ENCODE peak calls at places on chromosomes 4 and X, in five cellular contexts. A is mucosa of descending colon; L is skeletal muscle cell; P is fibroblast of mammary gland; X is CD8-positive, alpha-beta memory T cell. C is an unnamed sample.

GRCh38 chr4:25234390-25235367 is 846 bp downstream of the PI4K2B start:
- DNase-seq in A (peak), L (peak), P (peak), X (peak), C (peak)

GRCh38 chr4:106803107-106803506 is 233.0 kb downstream of the DKK2 start:
- DNase-seq in A (no peak), L (no peak), P (no peak), X (no peak), C (no peak)

GRCh38 chr4:16007471-16008095 is 44.6 kb upstream of the FGFBP2 start:
- DNase-seq in A (no peak), L (no peak), P (no peak), X (no peak), C (no peak)

GRCh38 chr4:128275351-128275750 is 12.3 kb downstream of the PGRMC2 start:
- DNase-seq in A (no peak), L (no peak), P (peak), X (no peak), C (no peak)

GRCh38 chrX:31658360-31658759 is 586.5 kb upstream of the FTHL17 start:
- DNase-seq in A (no peak), L (no peak), P (peak), X (no peak), C (peak)

GRCh38 chr4:53855886-53856260 is 208.5 kb downstream of the CHIC2 start:
- DNase-seq in A (no peak), L (peak), P (peak), X (no peak), C (no peak)

GRCh38 chrX:106451933-106452332 is 159.8 kb upstream of the RADX start:
- DNase-seq in A (no peak), L (no peak), P (no peak), X (no peak), C (no peak)

GRCh38 chr4:37989398-37990260 is 29.4 kb downstream of the PTTG2 start:
- DNase-seq in A (no peak), L (no peak), P (no peak), X (no peak), C (no peak)

GRCh38 chrX:9133426-9133825 is 99.5 kb upstream of the FAM9B start:
- DNase-seq in A (no peak), L (no peak), P (peak), X (no peak), C (no peak)

GRCh38 chr4:75741027-75741426 is 16.6 kb downstream of the USO1 start:
- DNase-seq in A (no peak), L (no peak), P (no peak), X (no peak), C (no peak)

GRCh38 chr4:90842960-90843359 is 715.8 kb downstream of the CCSER1 start:
- DNase-seq in A (no peak), L (no peak), P (no peak), X (no peak), C (no peak)

GRCh38 chr4:27702710-27703431 is 842.2 kb downstream of the STIM2 start:
- DNase-seq in A (peak), L (peak), P (peak), X (no peak), C (no peak)

GRCh38 chr4:8922481-8922880 is 50.8 kb upstream of the HMX1 start:
- DNase-seq in A (no peak), L (no peak), P (no peak), X (no peak), C (no peak)

GRCh38 chrX:22634081-22634480 is 361.4 kb downstream of the CBLL2 start:
- DNase-seq in A (no peak), L (peak), P (peak), X (no peak), C (no peak)

GRCh38 chr4:56799291-56799823 is 22.1 kb downstream of the SPINK2 start:
- DNase-seq in A (no peak), L (no peak), P (peak), X (no peak), C (no peak)

GRCh38 chr4:185210102-185210981 is 944 bp downstream of the SNX25 start:
- DNase-seq in A (peak), L (no peak), P (peak), X (peak), C (peak)

GRCh38 chrX:47145408-47146120 is 543 bp downstream of the RBM10 start:
- DNase-seq in A (peak), L (no peak), P (no peak), X (no peak), C (no peak)

GRCh38 chrX:150482537-150483217 is 85.7 kb upstream of the MTM1 start:
- DNase-seq in A (no peak), L (peak), P (peak), X (no peak), C (no peak)

GRCh38 chr4:53595823-53596222 is 4.5 kb upstream of the LNX1 start:
- DNase-seq in A (no peak), L (no peak), P (no peak), X (no peak), C (no peak)

GRCh38 chr4:2497931-2498330 is 29.0 kb downstream of the RNF4 start:
- DNase-seq in A (peak), L (no peak), P (no peak), X (no peak), C (no peak)

GRCh38 chr4:25174674-25175073 is 14.4 kb upstream of the SEPSECS start:
- DNase-seq in A (no peak), L (no peak), P (peak), X (no peak), C (no peak)

GRCh38 chrX:153708415-153708814 is 15.8 kb downstream of the BCAP31 start:
- DNase-seq in A (peak), L (peak), P (peak), X (peak), C (no peak)

GRCh38 chr4:3639613-3640586 is 107.7 kb upstream of the LRPAP1 start:
- DNase-seq in A (no peak), L (no peak), P (no peak), X (no peak), C (no peak)

GRCh38 chr4:164700471-164700870 is 53.5 kb upstream of the SMIM31 start:
- DNase-seq in A (peak), L (no peak), P (peak), X (no peak), C (no peak)

GRCh38 chrX:40314070-40314469 is 216.3 kb upstream of the BCOR start:
- DNase-seq in A (peak), L (no peak), P (no peak), X (no peak), C (no peak)

GRCh38 chr4:103786014-103786413 is 66.2 kb upstream of the TACR3 start:
- DNase-seq in A (peak), L (no peak), P (peak), X (no peak), C (no peak)

GRCh38 chr4:92455956-92456355 is 152.2 kb downstream of the GRID2 start:
- DNase-seq in A (no peak), L (no peak), P (no peak), X (no peak), C (no peak)

GRCh38 chr4:104616401-104616820 is 121.7 kb upstream of the CXXC4 start:
- DNase-seq in A (peak), L (no peak), P (no peak), X (no peak), C (no peak)

GRCh38 chr4:160318567-160319220 is 1215.8 kb downstream of the RAPGEF2 start:
- DNase-seq in A (no peak), L (no peak), P (no peak), X (no peak), C (no peak)

GRCh38 chrX:32592786-32593185 is 618.6 kb downstream of the DMD start:
- DNase-seq in A (no peak), L (no peak), P (no peak), X (no peak), C (no peak)

GRCh38 chrX:72029473-72030411 is 102.0 kb downstream of the RTL5 start:
- DNase-seq in A (no peak), L (peak), P (peak), X (no peak), C (no peak)

GRCh38 chr4:56426273-56426672 is 9.1 kb downstream of the PPAT start:
- DNase-seq in A (no peak), L (no peak), P (no peak), X (no peak), C (no peak)

DNA sequence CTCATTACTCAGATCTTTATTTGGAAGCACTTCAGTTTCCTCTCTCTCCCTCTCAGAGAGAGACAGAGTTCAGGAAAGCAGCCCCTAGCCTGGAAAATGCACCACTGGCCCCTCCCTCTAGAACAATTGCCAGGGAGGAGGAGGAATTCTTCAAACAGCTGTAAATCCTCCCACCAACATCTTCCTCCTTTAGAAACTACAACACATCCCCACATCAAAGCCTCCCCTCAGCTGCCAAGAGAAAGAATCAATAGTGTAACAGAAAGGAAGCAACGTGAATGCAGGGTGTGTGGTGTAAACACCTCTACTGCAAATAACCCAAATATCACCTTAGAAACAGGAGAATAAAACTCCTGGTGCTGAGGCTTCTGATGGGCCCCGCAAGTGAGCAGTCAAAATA is 249.9 kb upstream of the GATB start:
- DNase-seq in A (no peak), L (no peak), P (no peak), X (no peak), C (peak)
- H3K4me3 ChIP-seq in A (no peak), L (no peak), P (no peak), X (no peak), C (peak)

DNA sequence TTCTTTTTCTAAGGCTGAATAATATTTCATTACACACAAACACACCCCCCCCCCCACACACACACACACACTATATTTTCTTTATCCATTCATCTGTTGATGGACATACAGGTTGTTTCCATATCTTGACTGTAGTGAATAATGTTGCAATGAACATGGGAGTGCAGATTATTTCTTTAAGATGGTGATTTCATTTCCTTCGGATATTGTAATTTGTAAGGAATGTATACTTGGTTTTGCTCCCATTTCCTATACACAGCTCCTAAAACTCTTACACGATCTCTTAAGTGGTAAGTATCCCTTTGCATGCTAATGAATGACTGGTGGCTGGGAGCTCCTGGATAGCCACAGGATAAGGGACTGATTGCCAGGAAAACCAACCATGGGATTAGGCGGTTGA is 14.7 kb upstream of the RBMXL3 start:
- DNase-seq in A (no peak), L (no peak), P (no peak), X (no peak), C (no peak)
- H3K4me3 ChIP-seq in A (no peak), L (no peak), P (no peak), X (no peak), C (no peak)

DNA sequence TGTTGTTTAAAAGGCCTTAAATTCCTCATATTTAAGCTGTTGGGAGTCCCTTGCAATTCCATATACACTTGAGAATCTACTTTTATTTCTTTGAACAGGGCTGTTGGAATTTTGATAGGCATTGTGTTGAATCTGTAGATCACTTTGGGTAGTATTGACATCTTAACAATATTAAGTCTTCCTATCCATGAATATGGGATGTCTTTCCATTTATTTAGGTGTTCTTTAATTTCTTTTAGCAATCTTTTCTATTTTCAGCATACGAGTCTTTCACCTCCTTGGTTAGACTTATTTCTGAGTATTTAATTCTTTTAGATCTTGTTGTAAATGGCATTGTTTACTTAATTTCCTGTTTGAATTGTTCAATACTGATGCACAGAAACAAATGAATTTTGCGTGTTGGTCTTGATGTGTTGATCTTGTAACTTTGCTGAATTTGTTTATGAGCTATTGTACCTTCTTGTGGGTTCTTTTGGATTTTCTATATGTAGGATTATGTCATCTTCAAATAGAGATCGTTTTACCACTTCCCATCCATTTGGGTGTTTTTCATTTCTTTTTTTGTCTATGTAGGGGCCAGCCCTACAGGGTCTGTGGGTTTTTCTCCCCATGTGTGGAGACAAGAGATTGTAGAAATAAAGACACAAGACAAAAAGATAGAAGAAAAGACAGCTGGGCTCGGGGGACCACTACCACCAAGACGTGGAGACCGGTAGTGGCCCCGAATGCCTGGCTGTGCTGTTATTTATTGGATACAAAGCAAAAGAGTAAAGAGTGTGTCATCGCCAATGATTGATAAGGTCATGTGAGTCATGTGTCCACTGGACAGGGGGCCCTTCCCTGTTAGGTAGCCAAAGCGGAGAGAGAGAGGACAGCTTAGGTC is 18.2 kb upstream of the CTBP1 start:
- DNase-seq in A (no peak), L (no peak), P (no peak), X (no peak), C (peak)
- H3K4me3 ChIP-seq in A (no peak), L (no peak), P (no peak), X (peak), C (peak)

GRCh38 chr4:182556576-182556975 is 313.4 kb downstream of the TENM3 start:
- DNase-seq in A (no peak), L (no peak), P (no peak), X (no peak), C (no peak)

GRCh38 chr4:182560358-182560757 is 317.2 kb downstream of the TENM3 start:
- DNase-seq in A (no peak), L (peak), P (no peak), X (no peak), C (no peak)

GRCh38 chr4:182554736-182555135 is 311.5 kb downstream of the TENM3 start:
- DNase-seq in A (no peak), L (no peak), P (peak), X (no peak), C (no peak)

GRCh38 chr4:182552948-182553347 is 309.7 kb downstream of the TENM3 start:
- DNase-seq in A (no peak), L (no peak), P (no peak), X (no peak), C (no peak)

GRCh38 chr4:182555997-182556418 is 312.8 kb downstream of the TENM3 start:
- DNase-seq in A (no peak), L (peak), P (peak), X (no peak), C (no peak)
- H3K4me3 ChIP-seq in A (no peak), L (no peak), P (no peak), X (no peak), C (no peak)

GRCh38 chr4:33429971-33430370 is 2709.8 kb downstream of the PCDH7 start:
- DNase-seq in A (no peak), L (no peak), P (no peak), X (no peak), C (no peak)
- H3K4me3 ChIP-seq in A (no peak), L (no peak), P (no peak), X (no peak), C (no peak)

C was measured in CD4-positive, CD25-positive, alpha-beta regulatory T cell.